ENCODE peak calls at places on chromosomes 6 and 20, in nine cellular contexts. R, L, C, D, E, Q, I, K and V are unnamed samples.

GRCh38 chr6:14228571-14228970 is 111.0 kb downstream of the CD83 start:
- DNase-seq in R (peak), E (peak), K (no peak), Q (peak), D (no peak), C (no peak), I (no peak), L (no peak), V (no peak)

GRCh38 chr6:27601668-27602254 is 128.9 kb upstream of the ZNF184 start:
- DNase-seq in I (peak), L (no peak), R (no peak), C (no peak), E (no peak), Q (no peak), K (no peak), D (no peak), V (peak)

GRCh38 chr6:158705386-158706126 is 55.7 kb downstream of the SYTL3 start:
- DNase-seq in C (no peak), I (no peak), L (no peak), D (no peak), E (peak), R (no peak), K (no peak), Q (no peak), V (no peak)

GRCh38 chr6:39724787-39725631 is at the start of gene KIF6:
- DNase-seq in K (peak), Q (peak), I (peak), C (peak), R (peak), E (peak), L (peak), D (peak), V (peak)

GRCh38 chr20:8807480-8808179 is 261.3 kb upstream of the PLCB4 start:
- DNase-seq in D (no peak), Q (no peak), E (no peak), C (no peak), K (no peak), L (no peak), I (no peak), R (no peak), V (no peak)

GRCh38 chr6:158905277-158905676 is 86.1 kb upstream of the EZR start:
- DNase-seq in I (peak), L (no peak), Q (no peak), E (no peak), K (no peak), C (no peak), D (no peak), R (no peak), V (no peak)

GRCh38 chr6:137765044-137765443 is 102.0 kb upstream of the TNFAIP3 start:
- DNase-seq in E (no peak), Q (no peak), K (no peak), L (no peak), I (no peak), D (no peak), R (no peak), C (no peak), V (no peak)

GRCh38 chr20:50930139-50931047 is 844 bp downstream of the ADNP start:
- DNase-seq in D (no peak), I (no peak), K (peak), L (no peak), E (no peak), R (peak), C (no peak), Q (no peak), V (no peak)

GRCh38 chr6:37785688-37786270 is 33.7 kb upstream of the ZFAND3 start:
- DNase-seq in C (no peak), Q (no peak), R (no peak), L (no peak), I (no peak), D (no peak), K (peak), E (no peak), V (no peak)

GRCh38 chr6:155524249-155524651 is 68.6 kb upstream of the NOX3 start:
- DNase-seq in I (no peak), K (no peak), C (no peak), L (no peak), D (no peak), R (peak), E (no peak), Q (no peak), V (no peak)

GRCh38 chr6:130355572-130355971 is 10.2 kb upstream of the TMEM200A start:
- DNase-seq in L (no peak), Q (no peak), R (no peak), D (no peak), I (no peak), K (no peak), E (no peak), C (no peak), V (no peak)

GRCh38 chr6:138031417-138031816 is 75.8 kb downstream of the PERP start:
- DNase-seq in Q (no peak), I (no peak), C (no peak), K (no peak), E (no peak), D (no peak), R (no peak), L (no peak), V (no peak)

GRCh38 chr6:17600527-17601388 is 656 bp downstream of the FAM8A1 start:
- DNase-seq in E (peak), Q (peak), L (no peak), D (peak), I (peak), C (no peak), R (peak), K (peak), V (peak)

GRCh38 chr6:169341706-169342105 is 88.1 kb upstream of the THBS2 start:
- DNase-seq in K (no peak), C (no peak), Q (no peak), I (no peak), L (no peak), R (no peak), E (no peak), D (no peak), V (no peak)

GRCh38 chr20:24977797-24978196 is 14.8 kb downstream of the APMAP start:
- DNase-seq in K (no peak), R (peak), D (no peak), C (no peak), Q (no peak), E (no peak), I (no peak), L (no peak), V (no peak)

GRCh38 chr6:24193364-24193763 is 67.3 kb downstream of the NRSN1 start:
- DNase-seq in Q (no peak), R (no peak), E (no peak), D (no peak), I (no peak), K (no peak), C (no peak), L (no peak), V (no peak)

GRCh38 chr20:49938173-49939163 is 2.3 kb downstream of the RNF114 start:
- DNase-seq in C (no peak), E (peak), K (peak), Q (no peak), L (no peak), D (no peak), I (no peak), R (no peak), V (no peak)

GRCh38 chr6:104625536-104625935 is 234.2 kb downstream of the HACE1 start:
- DNase-seq in L (no peak), E (no peak), R (no peak), I (no peak), D (no peak), K (no peak), C (no peak), Q (no peak), V (no peak)

GRCh38 chr20:60206259-60206658 is 248.0 kb downstream of the CDH26 start:
- DNase-seq in D (no peak), L (no peak), Q (no peak), I (peak), R (no peak), K (peak), C (peak), E (no peak), V (peak)

GRCh38 chr20:8005033-8005432 is 14.5 kb downstream of the TMX4 start:
- DNase-seq in E (no peak), K (no peak), L (no peak), R (no peak), C (no peak), D (no peak), I (no peak), Q (no peak), V (no peak)

GRCh38 chr6:474454-475185 is 83.1 kb downstream of the IRF4 start:
- DNase-seq in E (peak), R (peak), L (no peak), I (no peak), Q (peak), K (peak), D (peak), C (no peak), V (no peak)

GRCh38 chr20:20333866-20334265 is 34.0 kb upstream of the INSM1 start:
- DNase-seq in E (peak), K (no peak), Q (no peak), D (no peak), L (no peak), I (no peak), R (no peak), C (no peak), V (no peak)